ENCODE peak calls at places on chromosomes 13 and 19, in five cellular contexts. A, C, O, D and P are unnamed samples.

GRCh38 chr19:3813473-3814392 is 27.6 kb upstream of the MATK start:
- DNase-seq in A (no peak), C (no peak), O (no peak), D (no peak), P (no peak)

GRCh38 chr13:41916173-41916954 is 44.5 kb downstream of the VWA8 start:
- DNase-seq in A (no peak), C (no peak), O (no peak), D (no peak), P (no peak)

GRCh38 chr13:36515466-36515865 is 83.2 kb downstream of the CCNA1 start:
- DNase-seq in A (no peak), C (no peak), O (no peak), D (no peak), P (no peak)

GRCh38 chr19:42277821-42278809 is 9.1 kb downstream of the CIC start:
- DNase-seq in A (no peak), C (no peak), O (no peak), D (no peak), P (no peak)

GRCh38 chr13:25377244-25377962 is 5.6 kb downstream of the ATP8A2 start:
- DNase-seq in A (no peak), C (no peak), O (no peak), D (no peak), P (no peak)

GRCh38 chr19:16496613-16496983 is 404 bp downstream of the C19orf44 start:
- DNase-seq in A (no peak), C (peak; percentile 18), O (no peak), D (no peak), P (no peak)

GRCh38 chr13:29887030-29887557 is 36.7 kb upstream of the UBL3 start:
- DNase-seq in A (no peak), C (no peak), O (no peak), D (no peak), P (no peak)

GRCh38 chr19:16366433-16367268 is 42.0 kb downstream of the KLF2 start:
- DNase-seq in A (no peak), C (peak; percentile 53), O (no peak), D (no peak), P (peak; percentile 59)

GRCh38 chr13:47598340-47598911 is 402.6 kb downstream of the SUCLA2 start:
- DNase-seq in A (no peak), C (peak; percentile 7), O (no peak), D (no peak), P (no peak)

GRCh38 chr19:53177986-53178385 is 15.2 kb downstream of the ZNF665 start:
- DNase-seq in A (no peak), C (peak; percentile 22), O (no peak), D (no peak), P (no peak)

GRCh38 chr19:8500158-8500557 is 2.3 kb downstream of the PRAM1 start:
- DNase-seq in A (no peak), C (no peak), O (no peak), D (no peak), P (no peak)

GRCh38 chr19:48353682-48354081 is 10.1 kb downstream of the TMEM143 start:
- DNase-seq in A (no peak), C (no peak), O (no peak), D (no peak), P (no peak)

GRCh38 chr19:33796164-33797100 is at the start of gene KCTD15:
- DNase-seq in A (no peak), C (peak; percentile 64), O (no peak), D (no peak), P (peak; percentile 36)

GRCh38 chr13:107374038-107374437 is 806.1 kb upstream of the ARGLU1 start:
- DNase-seq in A (no peak), C (no peak), O (no peak), D (no peak), P (no peak)

DNA sequence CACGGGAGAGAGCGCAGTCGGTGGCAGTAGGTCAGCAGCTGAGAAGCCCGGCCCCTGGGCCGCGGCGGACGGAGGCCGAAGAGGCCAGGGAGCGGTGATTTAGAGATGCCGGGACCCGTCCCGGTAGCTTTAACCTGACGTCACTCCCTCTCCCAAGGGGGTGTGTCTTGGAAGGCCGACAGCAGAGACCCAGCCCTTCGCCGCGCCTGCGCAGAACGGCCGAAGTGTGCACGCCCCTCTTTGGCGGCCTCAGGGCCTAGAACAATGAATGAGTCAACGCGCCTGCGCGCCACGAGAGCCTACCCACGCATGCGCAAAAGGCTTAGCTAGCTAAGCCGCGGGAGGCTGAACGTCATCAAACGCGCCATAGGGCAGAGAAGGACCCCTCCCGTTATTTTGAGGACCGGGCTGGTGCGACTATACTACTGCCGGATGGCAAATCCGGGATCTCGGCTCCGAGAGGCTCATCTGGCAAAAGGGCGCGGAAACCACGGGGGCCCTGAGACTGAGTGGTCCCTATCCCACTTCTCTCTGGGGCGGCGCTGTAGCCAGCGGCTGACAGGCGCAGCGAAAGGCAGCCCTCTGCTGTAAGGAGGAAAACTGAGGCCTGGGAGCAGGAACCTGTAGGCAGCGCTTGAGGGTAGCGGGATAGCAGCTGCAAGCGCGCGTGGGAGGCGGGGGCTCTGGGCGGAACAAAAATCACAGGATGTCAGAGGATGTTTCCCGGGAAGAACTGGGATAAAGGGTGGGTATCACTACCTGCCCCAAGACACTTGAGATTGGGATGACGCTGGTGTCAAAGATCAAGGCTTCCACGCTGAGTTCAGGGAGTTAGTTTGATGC is at the start of the genes IRGQ and ZNF576:
- DNase-seq in A (peak; percentile 99), C (peak; percentile 100), O (peak; percentile 100), D (peak; percentile 98), P (peak; percentile 99)
- TF ChIP-seq CTCF in A (no peak), C (peak; percentile 15), O (no peak), D (peak; percentile 65), P (no peak)

DNA sequence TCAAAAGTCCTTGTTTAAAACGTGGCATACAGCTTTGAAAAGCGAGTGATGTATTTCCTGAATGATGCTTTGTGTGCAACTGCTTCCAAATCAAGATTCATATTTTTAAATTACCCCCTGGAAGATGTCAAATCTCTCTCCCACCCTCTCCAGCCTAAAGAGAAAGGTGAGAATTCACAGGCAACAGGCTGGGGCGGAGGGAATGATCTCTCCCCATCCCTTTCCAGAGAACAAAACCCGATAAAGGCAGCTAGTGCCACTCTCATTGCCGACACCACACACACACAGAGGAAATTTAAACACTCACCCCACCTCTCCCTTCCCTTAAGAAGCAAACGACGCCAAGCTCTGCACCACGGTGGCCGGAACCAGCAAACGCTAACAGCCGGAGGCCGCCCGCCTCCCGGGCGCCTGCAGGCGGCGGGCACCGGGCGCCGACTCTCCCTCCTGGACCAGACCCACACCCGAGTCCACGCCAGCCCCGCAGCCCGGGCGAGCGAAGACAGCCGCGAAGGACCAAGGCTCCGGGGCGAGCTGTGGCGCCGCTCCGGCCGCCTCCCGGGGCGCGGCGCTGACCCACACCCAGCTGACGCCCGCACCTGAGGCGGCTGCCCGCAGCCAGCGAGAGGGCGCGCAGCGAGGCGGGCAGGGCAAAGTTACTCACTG is 485 bp downstream of the LNX2 start:
- DNase-seq in A (peak; percentile 12), C (peak; percentile 43), O (no peak), D (peak; percentile 7), P (no peak)
- TF ChIP-seq CTCF in A (no peak), C (no peak), O (no peak), D (no peak), P (no peak)

GRCh38 chr13:96982672-96983071 is 11.6 kb downstream of the OXGR1 start:
- DNase-seq in A (no peak), C (no peak), O (no peak), D (no peak), P (no peak)

GRCh38 chr13:96988441-96988840 is 5.8 kb downstream of the OXGR1 start:
- DNase-seq in A (no peak), C (no peak), O (no peak), D (no peak), P (no peak)

GRCh38 chr13:96984061-96984508 is 10.2 kb downstream of the OXGR1 start:
- DNase-seq in A (no peak), C (peak; percentile 69), O (no peak), D (no peak), P (no peak)
- TF ChIP-seq CTCF in A (no peak), C (peak; percentile 49), O (no peak), D (no peak), P (no peak)

GRCh38 chr13:49046534-49046933 is 70.8 kb downstream of the FNDC3A start:
- DNase-seq in A (no peak), C (no peak), O (no peak), D (no peak), P (no peak)
- TF ChIP-seq CTCF in A (no peak), C (no peak), O (no peak), D (no peak), P (no peak)

DNA sequence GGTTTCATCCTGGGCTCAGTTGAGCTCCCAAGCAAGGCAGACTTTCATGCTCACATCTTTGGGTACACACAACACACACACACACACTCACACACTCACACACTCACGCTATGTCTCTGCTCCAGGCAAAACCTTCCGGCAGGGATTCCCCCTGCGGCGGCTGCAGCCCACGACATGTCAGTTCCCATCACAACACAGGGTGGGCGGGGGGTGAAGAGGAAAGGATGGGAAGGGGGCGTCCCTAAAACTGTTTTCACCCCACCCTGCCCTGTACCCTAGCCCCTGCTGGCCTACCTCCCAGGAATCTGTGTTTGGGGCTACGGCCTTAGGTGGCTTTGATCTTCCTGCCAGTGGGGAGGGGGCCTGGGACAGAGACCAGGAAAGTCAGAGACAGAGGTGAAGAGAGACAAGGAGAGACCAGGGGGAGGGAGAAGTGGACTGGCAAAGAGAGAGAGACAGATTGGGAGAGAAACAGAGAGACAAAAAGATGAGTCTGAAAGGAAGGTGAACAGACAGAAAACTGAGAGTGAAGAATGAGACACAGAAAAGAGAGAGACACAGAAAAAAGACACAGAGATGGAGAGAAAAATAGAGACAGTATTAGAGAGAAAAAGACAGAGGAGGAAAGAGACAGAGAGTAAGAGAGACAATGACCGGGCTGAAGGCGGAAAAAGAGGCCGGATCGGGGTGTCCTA is 3.9 kb downstream of the LRFN1 start:
- DNase-seq in A (no peak), C (no peak), O (no peak), D (no peak), P (no peak)
- TF ChIP-seq CTCF in A (no peak), C (no peak), O (no peak), D (no peak), P (no peak)

GRCh38 chr19:45798995-45799517 is 6.4 kb upstream of the DMWD start:
- DNase-seq in A (peak; percentile 28), C (peak; percentile 78), O (peak; percentile 45), D (peak; percentile 31), P (peak; percentile 54)
- TF ChIP-seq CTCF in A (peak; percentile 92), C (peak; percentile 76), O (peak; percentile 36), D (peak; percentile 85), P (peak; percentile 89)

GRCh38 chr13:49683489-49683888 is 7.8 kb downstream of the EBPL start:
- DNase-seq in A (no peak), C (no peak), O (no peak), D (no peak), P (no peak)

GRCh38 chr13:49676581-49677298 is 14.5 kb downstream of the EBPL start:
- DNase-seq in A (no peak), C (no peak), O (no peak), D (no peak), P (no peak)

GRCh38 chr13:49678172-49678914 is 12.9 kb downstream of the EBPL start:
- DNase-seq in A (no peak), C (no peak), O (no peak), D (no peak), P (no peak)

GRCh38 chr13:49681837-49682236 is 9.4 kb downstream of the EBPL start:
- DNase-seq in A (no peak), C (no peak), O (no peak), D (no peak), P (no peak)

DNA sequence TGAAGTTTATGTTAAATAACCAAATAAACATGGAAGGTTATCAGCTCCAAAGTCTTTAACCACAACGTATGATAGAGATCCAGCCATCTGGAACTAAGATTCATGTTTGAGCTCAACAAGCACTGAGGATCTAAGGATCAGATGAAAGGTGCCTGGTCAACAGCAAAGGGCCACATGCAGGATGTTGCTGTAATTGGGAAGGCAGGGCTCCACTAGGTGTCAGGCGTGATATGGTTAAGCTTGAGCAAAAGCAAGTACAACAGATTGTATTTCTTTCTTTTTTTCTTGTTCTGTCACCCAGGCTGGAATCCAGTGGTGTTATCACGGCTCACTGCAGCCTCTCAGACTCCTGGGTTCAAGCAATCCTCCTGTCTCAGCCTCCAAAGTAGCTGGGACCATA is 12.0 kb downstream of the EBPL start:
- DNase-seq in A (no peak), C (no peak), O (no peak), D (peak; percentile 39), P (no peak)
- TF ChIP-seq CTCF in A (no peak), C (peak; percentile 27), O (no peak), D (peak; percentile 66), P (no peak)